ENCODE peak calls at places on chromosomes 3 and 15, in seven cellular contexts. G is endothelial cell of umbilical vein, L is Panc1, O is HCT116, K is sigmoid colon, N is SK-N-SH, D is HL-60. X is an unnamed sample.

GRCh38 chr3:14810070-14810732 is 8.6 kb upstream of the FGD5 start:
- DNase-seq in N (peak; percentile 80), O (no peak), K (no peak), D (no peak), G (peak; percentile 81), L (no peak), X (peak; percentile 79)

GRCh38 chr3:118863731-118864322 is 170.8 kb downstream of the IGSF11 start:
- DNase-seq in O (peak; percentile 24), N (no peak), K (no peak), G (no peak), D (peak; percentile 8), L (no peak), X (no peak)

GRCh38 chr3:156148946-156149348 is 28.6 kb downstream of the KCNAB1 start:
- DNase-seq in O (no peak), L (no peak), D (no peak), N (no peak), G (peak; percentile 82), K (no peak), X (no peak)

GRCh38 chr3:115381931-115382330 is 234.8 kb upstream of the ZBTB20 start:
- DNase-seq in O (no peak), G (peak; percentile 65), K (no peak), N (no peak), D (no peak), L (no peak), X (no peak)

GRCh38 chr3:99907959-99908544 is 90.4 kb downstream of the CMSS1 start:
- DNase-seq in N (no peak), G (no peak), O (no peak), L (no peak), K (no peak), D (no peak), X (no peak)

GRCh38 chr3:106065831-106066230 is 197.0 kb upstream of the CBLB start:
- DNase-seq in D (no peak), L (no peak), G (no peak), K (no peak), O (no peak), N (no peak), X (no peak)

GRCh38 chr3:161035711-161036110 is 69.4 kb downstream of the B3GALNT1 start:
- DNase-seq in N (no peak), D (peak; percentile 60), K (no peak), L (no peak), O (no peak), G (peak; percentile 82), X (no peak)

GRCh38 chr3:127006781-127007436 is 24.0 kb downstream of the PLXNA1 start:
- DNase-seq in O (no peak), N (peak; percentile 67), L (no peak), G (peak; percentile 11), K (no peak), D (no peak), X (no peak)

GRCh38 chr3:168476360-168476980 is 380.7 kb upstream of the GOLIM4 start:
- DNase-seq in G (no peak), O (no peak), L (no peak), K (no peak), N (no peak), D (no peak), X (no peak)

GRCh38 chr3:158532099-158532734 is 38.8 kb upstream of the MLF1 start:
- DNase-seq in N (peak; percentile 36), O (peak; percentile 41), L (peak; percentile 32), K (no peak), D (peak; percentile 25), G (peak; percentile 72), X (no peak)

GRCh38 chr3:119676771-119677640 is at the start of gene COX17:
- DNase-seq in L (peak; percentile 84), O (peak; percentile 96), N (peak; percentile 62), D (peak; percentile 97), K (peak; percentile 98), G (peak; percentile 93), X (peak; percentile 97)

GRCh38 chr3:59839810-59840515 is 790.1 kb upstream of the CFAP20DC start:
- DNase-seq in L (no peak), N (no peak), D (no peak), G (no peak), O (no peak), K (no peak), X (no peak)

GRCh38 chr15:38130739-38131498 is 121.7 kb upstream of the SPRED1 start:
- DNase-seq in K (peak; percentile 95), L (no peak), D (peak; percentile 88), N (peak; percentile 17), G (no peak), O (no peak), X (no peak)

GRCh38 chr3:49098429-49098828 is 4.6 kb upstream of the QRICH1 start:
- DNase-seq in D (no peak), L (no peak), O (no peak), N (peak; percentile 52), G (no peak), K (no peak), X (no peak)

GRCh38 chr3:170555329-170555728 is 30.5 kb downstream of the SLC7A14 start:
- DNase-seq in L (no peak), O (no peak), D (no peak), G (no peak), K (no peak), N (no peak), X (no peak)

GRCh38 chr3:63896332-63897034 is 15.7 kb downstream of the SCAANT1 start:
- DNase-seq in G (no peak), O (no peak), D (no peak), L (no peak), K (no peak), N (no peak), X (no peak)

GRCh38 chr15:89810837-89811236 is 3.8 kb downstream of the ANPEP start:
- DNase-seq in L (no peak), N (peak; percentile 17), O (no peak), D (no peak), G (no peak), K (no peak), X (peak; percentile 57)

GRCh38 chr3:16618721-16619120 is 13.5 kb upstream of the DAZL start:
- DNase-seq in D (no peak), G (no peak), L (no peak), K (no peak), N (no peak), O (no peak), X (no peak)

GRCh38 chr3:194095464-194095863 is 40.5 kb upstream of the HES1 start:
- DNase-seq in G (peak; percentile 62), O (no peak), K (peak; percentile 79), N (peak; percentile 39), D (peak; percentile 46), L (no peak), X (peak; percentile 82)

DNA sequence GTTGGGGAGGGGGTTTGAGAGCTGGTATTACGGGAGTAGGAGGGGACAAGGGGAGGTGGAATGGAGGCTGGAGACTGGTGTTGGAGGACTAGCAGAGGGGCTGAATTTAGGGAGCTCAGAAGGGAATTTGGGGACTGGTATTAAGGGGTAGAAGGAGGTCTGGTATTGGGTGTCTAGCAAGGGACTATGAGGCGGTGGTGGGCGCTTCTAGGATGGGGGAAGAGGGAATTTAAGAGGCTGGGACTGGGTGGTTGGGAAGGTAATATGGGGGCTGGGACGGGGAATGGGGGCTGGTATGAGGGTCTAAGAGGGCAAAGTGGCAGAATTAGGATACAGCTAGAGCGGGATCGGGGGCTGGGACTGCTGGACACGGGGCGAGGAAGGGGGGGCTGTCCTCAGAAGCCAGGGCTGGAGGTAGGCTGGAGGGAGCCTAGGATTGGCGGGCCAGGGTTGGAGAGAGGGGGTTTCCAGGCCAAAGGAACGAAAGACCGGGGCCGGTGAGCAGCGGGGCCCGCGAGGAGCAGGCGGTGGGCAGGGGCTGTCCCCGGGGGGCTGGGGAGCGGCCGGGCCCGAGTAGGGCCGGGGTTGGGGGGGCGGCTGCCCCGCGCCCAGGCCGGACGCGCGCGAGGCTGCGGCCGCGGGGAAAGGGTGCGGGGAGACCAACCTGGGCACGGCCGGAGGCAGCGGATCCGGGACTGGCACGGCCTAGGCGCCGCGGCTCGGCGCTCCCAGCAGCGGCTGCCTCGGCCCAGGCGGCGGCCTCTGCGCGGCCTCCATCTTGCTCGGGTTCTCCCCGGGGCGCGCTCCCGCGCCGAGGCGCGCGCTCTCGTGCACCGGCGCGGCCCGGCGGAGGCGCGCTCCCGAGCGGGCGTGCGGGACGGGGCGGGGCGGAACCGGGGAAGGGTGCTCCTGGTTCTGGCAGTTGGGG is at the start of gene LHFPL4:
- DNase-seq in N (peak; percentile 97), K (no peak), D (no peak), L (no peak), G (no peak), O (no peak), X (peak; percentile 37)
- TF ChIP-seq POLR2AphosphoS5 in N (no peak), K (no peak), D (no peak), L (no peak), G (no peak), O (no peak), X (no peak)

GRCh38 chr15:84807228-84807627 is 9.9 kb upstream of the ALPK3 start:
- DNase-seq in D (no peak), K (no peak), G (no peak), N (no peak), L (no peak), O (no peak), X (no peak)
- H3K4me3 ChIP-seq in D (no peak overlapping the region), K (no peak overlapping the region), G (no peak overlapping the region), N (no peak overlapping the region), L (no peak overlapping the region), O (no peak overlapping the region), X (no peak overlapping the region)

GRCh38 chr15:34065941-34066340 is 26.9 kb upstream of the AVEN start:
- DNase-seq in G (no peak), O (no peak), N (no peak), L (no peak), K (no peak), D (no peak), X (no peak)
- TF ChIP-seq POLR2AphosphoS5 in G (no peak), O (no peak), N (no peak), L (no peak), K (no peak), D (no peak), X (no peak)

GRCh38 chr15:23073890-23074631 is 34.7 kb upstream of the TUBGCP5 start:
- DNase-seq in O (no peak), N (no peak), G (no peak), L (no peak), K (no peak), D (peak; percentile 5), X (no peak)
- H3K4me3 ChIP-seq in O (peak overlapping the region; percentile 22), N (no peak overlapping the region), G (no peak overlapping the region), L (no peak overlapping the region), K (no peak overlapping the region), D (no peak overlapping the region), X (no peak overlapping the region)